ENCODE peak calls at places on chromosomes 6 and 20, in seven cellular contexts. V is transverse colon, L is colonic mucosa, G is BE2C, F is AG04450, D is lower leg skin, U is astrocyte of the spinal cord. Q is an unnamed sample.

GRCh38 chr20:3239026-3239866 is at the start of gene SLC4A11:
- DNase-seq in V (peak), L (peak), G (peak), F (no peak), D (peak), U (peak), Q (peak)

GRCh38 chr20:6008254-6008653 is 45.6 kb downstream of the LRRN4 start:
- DNase-seq in V (peak), L (peak), G (no peak), F (peak), D (peak), U (peak), Q (peak)

GRCh38 chr6:25138024-25138696 is 141.0 kb upstream of the CARMIL1 start:
- DNase-seq in V (peak), L (peak), G (no peak), F (peak), D (peak), U (peak), Q (peak)

GRCh38 chr20:58705525-58705924 is 12.9 kb downstream of the NPEPL1 start:
- DNase-seq in V (no peak), L (peak), G (peak), F (no peak), D (peak), U (no peak), Q (no peak)

GRCh38 chr20:3818155-3819151 is 1.9 kb upstream of the AP5S1 start:
- DNase-seq in V (peak), L (peak), G (peak), F (peak), D (no peak), U (peak), Q (peak)

GRCh38 chr6:5763871-5764270 is 242.9 kb downstream of the NRN1 start:
- DNase-seq in V (no peak), L (no peak), G (no peak), F (no peak), D (peak), U (peak), Q (peak)

GRCh38 chr6:54935739-54936138 is 89.2 kb downstream of the FAM83B start:
- DNase-seq in V (no peak), L (no peak), G (no peak), F (peak), D (no peak), U (peak), Q (peak)

GRCh38 chr6:142279350-142280180 is 22.2 kb upstream of the ADGRG6 start:
- DNase-seq in V (no peak), L (no peak), G (no peak), F (no peak), D (no peak), U (no peak), Q (peak)

GRCh38 chr20:50395258-50395729 is 114.9 kb upstream of the PTPN1 start:
- DNase-seq in V (peak), L (no peak), G (no peak), F (no peak), D (peak), U (peak), Q (peak)

GRCh38 chr6:2851727-2852513 is 10.3 kb upstream of the SERPINB1 start:
- DNase-seq in V (no peak), L (no peak), G (no peak), F (no peak), D (no peak), U (no peak), Q (no peak)

GRCh38 chr6:111381126-111381525 is 101.9 kb downstream of the REV3L start:
- DNase-seq in V (no peak), L (no peak), G (no peak), F (no peak), D (no peak), U (peak), Q (peak)

GRCh38 chr20:46994341-46994740 is 99.7 kb downstream of the EYA2 start:
- DNase-seq in V (peak), L (no peak), G (no peak), F (no peak), D (peak), U (no peak), Q (no peak)

GRCh38 chr6:158911746-158912158 is 88.2 kb downstream of the RSPH3 start:
- DNase-seq in V (no peak), L (no peak), G (no peak), F (no peak), D (peak), U (no peak), Q (no peak)

GRCh38 chr6:158907931-158908330 is 88.8 kb upstream of the EZR start:
- DNase-seq in V (no peak), L (peak), G (no peak), F (no peak), D (peak), U (no peak), Q (no peak)

GRCh38 chr6:158908596-158908995 is 89.4 kb upstream of the EZR start:
- DNase-seq in V (no peak), L (no peak), G (no peak), F (no peak), D (peak), U (no peak), Q (no peak)

GRCh38 chr6:158910484-158911075 is 89.4 kb downstream of the RSPH3 start:
- DNase-seq in V (no peak), L (no peak), G (no peak), F (no peak), D (peak), U (peak), Q (no peak)

DNA sequence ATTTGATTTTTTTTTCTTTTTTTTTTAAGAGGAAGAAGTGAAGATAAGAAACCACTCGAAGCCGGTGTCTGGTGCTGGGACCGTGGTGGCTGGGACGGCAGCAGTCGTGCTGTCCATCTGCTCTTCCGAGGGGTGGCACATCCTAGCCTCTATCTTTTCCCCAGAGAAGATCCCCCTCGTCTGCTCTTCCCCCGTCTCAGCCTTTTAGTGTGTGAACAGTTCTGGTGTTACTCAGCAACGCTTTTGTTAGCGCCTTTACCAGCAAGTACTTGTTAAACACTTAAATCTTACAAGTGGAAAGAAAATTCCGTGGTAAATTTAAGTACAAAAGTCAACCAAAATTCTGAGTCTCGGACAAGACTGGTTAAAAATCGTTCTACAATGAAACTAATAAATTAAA is 90.1 kb downstream of the RSPH3 start:
- DNase-seq in V (no peak), L (no peak), G (no peak), F (no peak), D (peak), U (peak), Q (no peak)
- H3K4me3 ChIP-seq in V (no peak), L (no peak), G (no peak), F (no peak), D (no peak), U (no peak), Q (no peak)

GRCh38 chr20:36717657-36718056 is 28.2 kb downstream of the NDRG3 start:
- DNase-seq in V (peak), L (no peak), G (peak), F (no peak), D (no peak), U (no peak), Q (peak)
- TF ChIP-seq CTCF in V (peak), L (no peak), G (peak), F (peak), D (no peak), U (peak), Q (peak)

GRCh38 chr20:35277531-35278395 is at the start of gene MMP24OS:
- DNase-seq in V (peak), L (peak), G (peak), F (peak), D (peak), U (peak), Q (peak)

GRCh38 chr20:35275741-35276251 is 2.1 kb downstream of the MMP24OS start:
- DNase-seq in V (no peak), L (no peak), G (no peak), F (no peak), D (no peak), U (no peak), Q (no peak)

GRCh38 chr20:35274172-35275092 is 3.5 kb downstream of the MMP24OS start:
- DNase-seq in V (no peak), L (no peak), G (no peak), F (no peak), D (no peak), U (no peak), Q (no peak)

GRCh38 chr20:35277127-35277526 is 795 bp downstream of the MMP24OS start:
- DNase-seq in V (no peak), L (no peak), G (no peak), F (no peak), D (no peak), U (no peak), Q (no peak)

DNA sequence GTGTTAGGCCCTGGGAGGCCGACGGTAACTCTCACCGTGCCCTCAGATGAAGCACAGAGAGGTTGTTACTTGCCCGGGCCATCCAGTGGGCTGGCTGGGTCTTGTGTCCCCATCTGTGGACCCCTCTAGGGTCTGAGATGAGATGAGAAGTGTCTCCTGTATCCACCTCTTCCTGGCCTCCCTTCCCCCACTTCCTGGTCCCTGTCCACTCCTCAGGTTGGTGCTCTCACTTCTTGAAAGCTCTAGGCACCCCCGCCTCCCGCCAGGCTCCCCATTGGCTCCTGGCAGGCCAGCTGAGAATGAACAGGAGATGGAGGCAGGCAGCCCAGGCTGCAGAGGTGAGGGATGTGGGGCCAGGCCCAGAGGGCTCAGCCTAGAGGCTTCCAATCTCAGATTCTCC is 1.5 kb downstream of the MMP24OS start:
- DNase-seq in V (no peak), L (no peak), G (no peak), F (no peak), D (no peak), U (no peak), Q (no peak)
- H3K4me3 ChIP-seq in V (peak), L (no peak), G (no peak), F (peak), D (no peak), U (peak), Q (peak)

GRCh38 chr20:42678895-42679294 is 510.8 kb downstream of the PTPRT start:
- DNase-seq in V (no peak), L (no peak), G (no peak), F (no peak), D (no peak), U (no peak), Q (no peak)
- TF ChIP-seq CTCF in V (no peak), L (no peak), G (peak), F (no peak), D (no peak), U (no peak), Q (no peak)

DNA sequence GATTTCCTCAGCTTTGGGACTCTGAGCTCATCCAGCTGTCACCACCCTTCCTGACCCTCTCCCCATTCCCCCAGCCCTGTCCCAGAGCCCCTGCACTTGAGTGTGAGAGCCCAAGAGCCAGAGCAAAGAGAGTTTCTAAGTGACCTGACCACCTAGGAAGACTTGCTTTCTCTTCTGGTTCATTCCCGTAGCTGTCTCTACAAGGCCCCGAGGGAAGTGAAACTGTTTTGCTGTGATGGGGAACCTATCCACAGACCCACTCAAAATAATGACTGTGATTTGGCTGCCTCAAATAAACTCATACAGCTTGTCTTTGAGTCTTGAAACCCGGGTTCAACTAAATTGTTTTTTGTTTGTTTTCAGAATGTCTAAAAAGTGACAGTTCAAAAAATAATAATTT is 74.6 kb upstream of the XRN2 start:
- DNase-seq in V (no peak), L (no peak), G (no peak), F (no peak), D (peak), U (no peak), Q (no peak)
- H3K4me3 ChIP-seq in V (no peak), L (no peak), G (no peak), F (no peak), D (no peak), U (no peak), Q (no peak)

GRCh38 chr6:139050770-139051313 is 22.3 kb downstream of the ABRACL start:
- DNase-seq in V (no peak), L (no peak), G (no peak), F (no peak), D (no peak), U (no peak), Q (no peak)
- TF ChIP-seq CTCF in V (no peak), L (no peak), G (no peak), F (no peak), D (no peak), U (no peak), Q (no peak)